ENCODE peak calls at places on chromosomes 12 and 14, in eight cellular contexts. M is stomach; F is CD8-positive, alpha-beta memory T cell; V is neuronal stem cell; N is CD8-positive, alpha-beta T cell; O is fibroblast of lung; I is CD4-positive, alpha-beta T cell; Y is lung. C is an unnamed sample.

GRCh38 chr14:43003845-43004244 is 1397.2 kb downstream of the LRFN5 start:
- DNase-seq in M (no peak), F (no peak), V (no peak), N (no peak), O (peak), I (no peak), Y (no peak), C (no peak)

GRCh38 chr14:51807355-51807754 is 53.1 kb upstream of the GNG2 start:
- DNase-seq in M (no peak), F (no peak), V (no peak), N (no peak), O (peak), I (no peak), Y (no peak), C (no peak)

GRCh38 chr12:1272132-1272531 is 281.1 kb downstream of the ERC1 start:
- DNase-seq in M (no peak), F (no peak), V (no peak), N (no peak), O (no peak), I (no peak), Y (no peak), C (no peak)

GRCh38 chr12:58156697-58157096 is 215.3 kb downstream of the ATP23 start:
- DNase-seq in M (no peak), F (no peak), V (no peak), N (no peak), O (no peak), I (no peak), Y (no peak), C (no peak)

GRCh38 chr14:63517354-63517753 is 25.8 kb downstream of the PPP2R5E start:
- DNase-seq in M (no peak), F (no peak), V (no peak), N (no peak), O (no peak), I (no peak), Y (no peak), C (no peak)

GRCh38 chr14:68249534-68250517 is 430.2 kb downstream of the RAD51B start:
- DNase-seq in M (no peak), F (no peak), V (no peak), N (no peak), O (peak), I (no peak), Y (no peak), C (no peak)

GRCh38 chr12:24596768-24597388 is 352.0 kb downstream of the BCAT1 start:
- DNase-seq in M (no peak), F (no peak), V (peak), N (no peak), O (peak), I (no peak), Y (no peak), C (no peak)

GRCh38 chr14:68622856-68623255 is 170.0 kb downstream of the ZFP36L1 start:
- DNase-seq in M (no peak), F (no peak), V (no peak), N (no peak), O (no peak), I (no peak), Y (no peak), C (no peak)

GRCh38 chr12:21301-22189 is 45.0 kb upstream of the IQSEC3 start:
- DNase-seq in M (no peak), F (no peak), V (no peak), N (no peak), O (no peak), I (no peak), Y (peak), C (no peak)

GRCh38 chr12:31702047-31702446 is 26.8 kb downstream of the AMN1 start:
- DNase-seq in M (no peak), F (no peak), V (no peak), N (no peak), O (peak), I (no peak), Y (no peak), C (peak)

GRCh38 chr14:52840916-52841315 is 49.5 kb upstream of the GNPNAT1 start:
- DNase-seq in M (no peak), F (no peak), V (no peak), N (no peak), O (peak), I (no peak), Y (no peak), C (peak)

GRCh38 chr12:65881965-65882413 is 57.7 kb downstream of the HMGA2 start:
- DNase-seq in M (peak), F (no peak), V (no peak), N (no peak), O (peak), I (no peak), Y (peak), C (no peak)

GRCh38 chr12:26017484-26018211 is 59.2 kb downstream of the RASSF8 start:
- DNase-seq in M (no peak), F (no peak), V (peak), N (peak), O (peak), I (no peak), Y (no peak), C (no peak)

GRCh38 chr12:49564241-49565118 is 3.5 kb downstream of the MCRS1 start:
- DNase-seq in M (no peak), F (no peak), V (no peak), N (no peak), O (no peak), I (no peak), Y (no peak), C (no peak)

GRCh38 chr12:89353188-89353822 is 1.0 kb upstream of the DUSP6 start:
- DNase-seq in M (peak), F (peak), V (peak), N (peak), O (peak), I (peak), Y (peak), C (no peak)

GRCh38 chr14:104107611-104108569 is 22.4 kb downstream of the ASPG start:
- DNase-seq in M (peak), F (no peak), V (no peak), N (no peak), O (no peak), I (no peak), Y (no peak), C (no peak)

GRCh38 chr12:124862768-124863408 is 776 bp downstream of the SCARB1 start:
- DNase-seq in M (no peak), F (no peak), V (no peak), N (no peak), O (peak), I (no peak), Y (no peak), C (no peak)

GRCh38 chr12:68622250-68622649 is 11.6 kb downstream of the RAP1B start:
- DNase-seq in M (no peak), F (no peak), V (no peak), N (no peak), O (no peak), I (no peak), Y (no peak), C (no peak)

GRCh38 chr12:1797011-1797901 is 23.1 kb upstream of the LRTM2 start:
- DNase-seq in M (peak), F (peak), V (no peak), N (peak), O (no peak), I (peak), Y (peak), C (no peak)

GRCh38 chr12:10214131-10214876 is 1.6 kb downstream of the GABARAPL1 start:
- DNase-seq in M (no peak), F (no peak), V (no peak), N (no peak), O (peak), I (no peak), Y (no peak), C (no peak)

GRCh38 chr12:100826323-100826722 is 31.7 kb downstream of the ANO4 start:
- DNase-seq in M (peak), F (no peak), V (peak), N (no peak), O (peak), I (no peak), Y (peak), C (no peak)

GRCh38 chr14:52325126-52325525 is 11.0 kb downstream of the PTGER2 start:
- DNase-seq in M (no peak), F (no peak), V (no peak), N (no peak), O (no peak), I (no peak), Y (no peak), C (peak)

GRCh38 chr14:104426771-104427125 is 152.8 kb upstream of the C14orf180 start:
- DNase-seq in M (no peak), F (no peak), V (no peak), N (no peak), O (no peak), I (no peak), Y (no peak), C (no peak)

GRCh38 chr12:51666696-51667095 is 75.7 kb downstream of the SCN8A start:
- DNase-seq in M (no peak), F (no peak), V (no peak), N (no peak), O (no peak), I (no peak), Y (no peak), C (no peak)

GRCh38 chr12:25615119-25615518 is 62.0 kb upstream of the LMNTD1 start:
- DNase-seq in M (no peak), F (no peak), V (no peak), N (no peak), O (peak), I (no peak), Y (no peak), C (peak)

GRCh38 chr12:126772171-126772864 is 1494.7 kb upstream of the TMEM132C start:
- DNase-seq in M (no peak), F (peak), V (no peak), N (peak), O (no peak), I (peak), Y (no peak), C (no peak)

GRCh38 chr14:81452766-81453165 is 52.6 kb upstream of the STON2 start:
- DNase-seq in M (no peak), F (no peak), V (no peak), N (no peak), O (no peak), I (no peak), Y (no peak), C (no peak)

GRCh38 chr14:81480741-81481140 is 52.9 kb downstream of the SEL1L start:
- DNase-seq in M (no peak), F (no peak), V (no peak), N (no peak), O (no peak), I (no peak), Y (no peak), C (no peak)

GRCh38 chr14:89359477-89360222 is 57.4 kb downstream of the FOXN3 start:
- DNase-seq in M (no peak), F (no peak), V (no peak), N (no peak), O (no peak), I (no peak), Y (no peak), C (no peak)

GRCh38 chr12:42705863-42706262 is 116.3 kb upstream of the PRICKLE1 start:
- DNase-seq in M (peak), F (no peak), V (peak), N (no peak), O (peak), I (no peak), Y (peak), C (no peak)

GRCh38 chr12:116366456-116366776 is 88.9 kb upstream of the MED13L start:
- DNase-seq in M (peak), F (no peak), V (no peak), N (no peak), O (no peak), I (no peak), Y (peak), C (no peak)

GRCh38 chr12:70177637-70178036 is 65.6 kb upstream of the CNOT2 start:
- DNase-seq in M (no peak), F (no peak), V (no peak), N (no peak), O (no peak), I (no peak), Y (no peak), C (no peak)

GRCh38 chr12:66959276-66959675 is 280.4 kb upstream of the GRIP1 start:
- DNase-seq in M (no peak), F (no peak), V (no peak), N (no peak), O (no peak), I (no peak), Y (no peak), C (no peak)

GRCh38 chr12:123076604-123077297 is 74.1 kb downstream of the PITPNM2 start:
- DNase-seq in M (no peak), F (peak), V (no peak), N (peak), O (no peak), I (peak), Y (no peak), C (no peak)

GRCh38 chr12:112121780-112122565 is 3.4 kb upstream of the TRAFD1 start:
- DNase-seq in M (peak), F (no peak), V (no peak), N (no peak), O (peak), I (no peak), Y (peak), C (peak)

GRCh38 chr12:128761305-128761880 is 62.4 kb downstream of the SLC15A4 start:
- DNase-seq in M (no peak), F (no peak), V (no peak), N (no peak), O (no peak), I (no peak), Y (no peak), C (no peak)

GRCh38 chr14:69644814-69645213 is 33.4 kb downstream of the SUSD6 start:
- DNase-seq in M (no peak), F (no peak), V (no peak), N (no peak), O (no peak), I (no peak), Y (no peak), C (no peak)
- H3K27ac ChIP-seq in M (peak), F (no peak), V (no peak), N (no peak), O (no peak), I (no peak), Y (peak), C (peak)

GRCh38 chr14:95397325-95397724 is 77.6 kb upstream of the CLMN start:
- DNase-seq in M (no peak), F (no peak), V (no peak), N (no peak), O (no peak), I (no peak), Y (no peak), C (no peak)

GRCh38 chr14:95398630-95399547 is 79.2 kb upstream of the CLMN start:
- DNase-seq in M (no peak), F (no peak), V (no peak), N (no peak), O (no peak), I (no peak), Y (no peak), C (no peak)

GRCh38 chr14:95394981-95395737 is 75.5 kb upstream of the CLMN start:
- DNase-seq in M (no peak), F (no peak), V (no peak), N (no peak), O (no peak), I (no peak), Y (no peak), C (peak)

GRCh38 chr14:95394297-95394891 is 74.7 kb upstream of the CLMN start:
- DNase-seq in M (no peak), F (no peak), V (no peak), N (no peak), O (no peak), I (no peak), Y (no peak), C (no peak)

DNA sequence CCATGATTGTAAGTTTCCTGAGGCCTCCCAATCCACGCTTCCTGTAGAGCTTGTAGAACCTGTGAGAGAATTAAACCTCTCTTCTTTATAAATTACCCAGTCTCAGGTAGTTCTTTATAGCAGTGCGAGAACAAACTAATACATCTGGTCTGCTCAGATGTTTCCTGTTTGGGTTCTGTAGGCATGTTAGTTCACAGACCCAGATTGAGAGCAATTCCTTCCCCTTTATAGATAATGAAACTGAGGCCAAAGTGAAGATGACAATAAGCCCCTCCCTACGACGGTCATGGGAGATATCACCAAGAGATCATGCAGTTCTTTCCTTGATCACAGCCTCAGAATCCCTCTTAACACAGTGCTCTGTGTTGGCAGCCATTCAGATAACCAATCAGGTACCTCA is 76.5 kb upstream of the CLMN start:
- DNase-seq in M (no peak), F (no peak), V (no peak), N (no peak), O (no peak), I (no peak), Y (no peak), C (no peak)
- H3K27ac ChIP-seq in M (no peak), F (no peak), V (no peak), N (no peak), O (no peak), I (no peak), Y (no peak), C (no peak)

GRCh38 chr12:59164226-59164625 is 243.9 kb upstream of the LRIG3 start:
- DNase-seq in M (no peak), F (no peak), V (no peak), N (no peak), O (no peak), I (no peak), Y (no peak), C (no peak)
- H3K27ac ChIP-seq in M (no peak), F (no peak), V (no peak), N (no peak), O (no peak), I (no peak), Y (no peak), C (no peak)

DNA sequence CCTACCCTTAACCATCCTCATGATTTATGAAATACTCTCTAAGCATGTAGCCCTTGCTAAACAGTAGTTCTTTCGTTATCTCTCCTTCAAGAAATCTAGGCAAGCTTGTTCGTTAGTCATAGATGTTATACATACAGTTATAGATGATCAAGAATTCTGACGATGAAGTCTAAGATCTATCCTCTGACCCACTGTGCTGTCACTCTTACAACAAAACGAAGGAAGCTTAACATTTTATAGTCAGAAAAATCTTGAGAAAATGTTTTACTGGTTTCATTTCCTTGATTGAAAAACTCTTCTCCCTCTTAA is 68.9 kb downstream of the SPPL3 start:
- DNase-seq in M (no peak), F (no peak), V (no peak), N (no peak), O (no peak), I (no peak), Y (no peak), C (peak)
- H3K27ac ChIP-seq in M (no peak), F (no peak), V (no peak), N (no peak), O (no peak), I (no peak), Y (no peak), C (peak)

C was measured in epithelial cell of prostate.